ENCODE peak calls at places on chromosomes 13 and 19, in eight cellular contexts. One of them, this sample, is unnamed.

GRCh38 chr19:50896591-50897190 is 14.5 kb downstream of the KLK4 start:
- DNase-seq in heart right ventricle: no peak
- DNase-seq in mesothelial cell of epicardium: no peak
- DNase-seq in neural progenitor cell: no peak
- DNase-seq in omental fat pad: no peak
- DNase-seq in gastrocnemius medialis: no peak
- DNase-seq in endodermal cell: no peak
- DNase-seq in stomach: no peak
- DNase-seq in this sample: no peak

GRCh38 chr19:38213911-38214625 is 10.0 kb downstream of the DPF1 start:
- DNase-seq in heart right ventricle: no peak
- DNase-seq in mesothelial cell of epicardium: no peak
- DNase-seq in neural progenitor cell: peak; percentile 52
- DNase-seq in omental fat pad: no peak
- DNase-seq in gastrocnemius medialis: no peak
- DNase-seq in endodermal cell: no peak
- DNase-seq in stomach: no peak
- DNase-seq in this sample: no peak

GRCh38 chr19:12772323-12772722 is 3.0 kb downstream of the HOOK2 start:
- DNase-seq in heart right ventricle: peak; percentile 71
- DNase-seq in mesothelial cell of epicardium: no peak
- DNase-seq in neural progenitor cell: no peak
- DNase-seq in omental fat pad: no peak
- DNase-seq in gastrocnemius medialis: peak; percentile 82
- DNase-seq in endodermal cell: no peak
- DNase-seq in stomach: no peak
- DNase-seq in this sample: no peak

GRCh38 chr19:33441828-33442227 is 68.3 kb downstream of the CEBPG start:
- DNase-seq in heart right ventricle: no peak
- DNase-seq in mesothelial cell of epicardium: no peak
- DNase-seq in neural progenitor cell: no peak
- DNase-seq in omental fat pad: no peak
- DNase-seq in gastrocnemius medialis: no peak
- DNase-seq in endodermal cell: no peak
- DNase-seq in stomach: no peak
- DNase-seq in this sample: no peak

GRCh38 chr13:71625183-71625582 is 241.8 kb downstream of the DACH1 start:
- DNase-seq in heart right ventricle: no peak
- DNase-seq in mesothelial cell of epicardium: no peak
- DNase-seq in neural progenitor cell: no peak
- DNase-seq in omental fat pad: no peak
- DNase-seq in gastrocnemius medialis: no peak
- DNase-seq in endodermal cell: no peak
- DNase-seq in stomach: no peak
- DNase-seq in this sample: no peak

GRCh38 chr13:47119568-47120080 is 222.8 kb upstream of the HTR2A start:
- DNase-seq in heart right ventricle: no peak
- DNase-seq in mesothelial cell of epicardium: no peak
- DNase-seq in neural progenitor cell: no peak
- DNase-seq in omental fat pad: no peak
- DNase-seq in gastrocnemius medialis: no peak
- DNase-seq in endodermal cell: no peak
- DNase-seq in stomach: no peak
- DNase-seq in this sample: no peak

GRCh38 chr13:45847554-45848224 is 3.9 kb downstream of the SIAH3 start:
- DNase-seq in heart right ventricle: no peak
- DNase-seq in mesothelial cell of epicardium: no peak
- DNase-seq in neural progenitor cell: no peak
- DNase-seq in omental fat pad: no peak
- DNase-seq in gastrocnemius medialis: no peak
- DNase-seq in endodermal cell: peak; percentile 63
- DNase-seq in stomach: peak; percentile 26
- DNase-seq in this sample: no peak

GRCh38 chr13:67221630-67222226 is 8.4 kb downstream of the PCDH9 start:
- DNase-seq in heart right ventricle: no peak
- DNase-seq in mesothelial cell of epicardium: no peak
- DNase-seq in neural progenitor cell: no peak
- DNase-seq in omental fat pad: no peak
- DNase-seq in gastrocnemius medialis: no peak
- DNase-seq in endodermal cell: no peak
- DNase-seq in stomach: no peak
- DNase-seq in this sample: no peak

GRCh38 chr19:679418-680286 is 3.5 kb downstream of the FSTL3 start:
- DNase-seq in heart right ventricle: peak; percentile 65
- DNase-seq in mesothelial cell of epicardium: peak; percentile 69
- DNase-seq in neural progenitor cell: peak; percentile 76
- DNase-seq in omental fat pad: no peak
- DNase-seq in gastrocnemius medialis: no peak
- DNase-seq in endodermal cell: peak; percentile 79
- DNase-seq in stomach: peak; percentile 57
- DNase-seq in this sample: peak; percentile 38

GRCh38 chr19:681638-682037 is 5.4 kb downstream of the FSTL3 start:
- DNase-seq in heart right ventricle: no peak
- DNase-seq in mesothelial cell of epicardium: no peak
- DNase-seq in neural progenitor cell: no peak
- DNase-seq in omental fat pad: no peak
- DNase-seq in gastrocnemius medialis: no peak
- DNase-seq in endodermal cell: no peak
- DNase-seq in stomach: no peak
- DNase-seq in this sample: no peak

GRCh38 chr19:681029-681626 is 4.9 kb downstream of the FSTL3 start:
- DNase-seq in heart right ventricle: peak; percentile 90
- DNase-seq in mesothelial cell of epicardium: no peak
- DNase-seq in neural progenitor cell: peak; percentile 94
- DNase-seq in omental fat pad: no peak
- DNase-seq in gastrocnemius medialis: no peak
- DNase-seq in endodermal cell: no peak
- DNase-seq in stomach: peak; percentile 90
- DNase-seq in this sample: no peak

GRCh38 chr19:678791-679388 is 2.7 kb downstream of the FSTL3 start:
- DNase-seq in heart right ventricle: no peak
- DNase-seq in mesothelial cell of epicardium: no peak
- DNase-seq in neural progenitor cell: no peak
- DNase-seq in omental fat pad: no peak
- DNase-seq in gastrocnemius medialis: no peak
- DNase-seq in endodermal cell: no peak
- DNase-seq in stomach: no peak
- DNase-seq in this sample: no peak

DNA sequence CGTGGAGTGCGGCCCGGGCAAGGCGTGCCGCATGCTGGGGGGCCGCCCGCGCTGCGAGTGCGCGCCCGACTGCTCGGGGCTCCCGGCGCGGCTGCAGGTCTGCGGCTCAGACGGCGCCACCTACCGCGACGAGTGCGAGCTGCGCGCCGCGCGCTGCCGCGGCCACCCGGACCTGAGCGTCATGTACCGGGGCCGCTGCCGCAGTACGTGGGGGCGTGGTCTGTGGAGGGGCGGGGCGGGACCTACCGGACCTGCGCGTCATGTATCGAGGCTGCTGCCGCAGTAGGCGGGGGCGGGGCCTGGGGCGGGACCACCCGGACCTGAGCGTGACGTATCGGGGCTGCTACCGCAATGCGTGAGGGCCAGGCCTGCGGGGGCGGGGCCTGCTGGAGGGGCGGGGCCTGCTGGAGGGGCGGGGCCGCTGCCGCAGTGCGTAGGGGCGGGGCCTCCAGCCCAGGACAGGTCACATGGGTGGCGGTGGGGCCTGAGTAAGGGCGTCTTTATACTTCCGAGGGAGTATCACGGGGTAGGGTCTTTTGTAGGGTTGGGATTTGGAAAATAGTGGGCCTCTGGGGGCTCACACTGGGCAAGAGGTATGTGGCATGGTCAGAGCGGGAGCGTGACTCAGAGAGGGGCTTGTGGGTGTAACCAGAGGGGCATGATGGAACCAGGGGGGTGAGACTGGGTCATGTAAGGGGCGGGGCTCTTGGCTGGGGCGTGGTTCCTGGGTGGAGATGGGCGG is 4.3 kb downstream of the FSTL3 start:
- DNase-seq in heart right ventricle: peak; percentile 99
- DNase-seq in mesothelial cell of epicardium: peak; percentile 99
- DNase-seq in neural progenitor cell: peak; percentile 99
- DNase-seq in omental fat pad: peak; percentile 99
- DNase-seq in gastrocnemius medialis: peak; percentile 100
- DNase-seq in endodermal cell: peak; percentile 100
- DNase-seq in stomach: peak; percentile 100
- DNase-seq in this sample: peak; percentile 97
- TF ChIP-seq CTCF in heart right ventricle: peak; percentile 43
- TF ChIP-seq CTCF in mesothelial cell of epicardium: no peak
- TF ChIP-seq CTCF in neural progenitor cell: peak; percentile 55
- TF ChIP-seq CTCF in omental fat pad: no peak
- TF ChIP-seq CTCF in gastrocnemius medialis: peak; percentile 61
- TF ChIP-seq CTCF in endodermal cell: peak; percentile 63
- TF ChIP-seq CTCF in stomach: no peak
- TF ChIP-seq CTCF in this sample: peak; percentile 57

GRCh38 chr19:10134040-10134439 is 14.3 kb upstream of the EIF3G start:
- DNase-seq in heart right ventricle: no peak
- DNase-seq in mesothelial cell of epicardium: no peak
- DNase-seq in neural progenitor cell: no peak
- DNase-seq in omental fat pad: no peak
- DNase-seq in gastrocnemius medialis: no peak
- DNase-seq in endodermal cell: no peak
- DNase-seq in stomach: no peak
- DNase-seq in this sample: no peak

GRCh38 chr19:10137751-10138682 is 18.3 kb upstream of the EIF3G start:
- DNase-seq in heart right ventricle: no peak
- DNase-seq in mesothelial cell of epicardium: no peak
- DNase-seq in neural progenitor cell: no peak
- DNase-seq in omental fat pad: no peak
- DNase-seq in gastrocnemius medialis: no peak
- DNase-seq in endodermal cell: no peak
- DNase-seq in stomach: no peak
- DNase-seq in this sample: no peak

GRCh38 chr19:10136936-10137335 is 17.2 kb upstream of the EIF3G start:
- DNase-seq in heart right ventricle: no peak
- DNase-seq in mesothelial cell of epicardium: no peak
- DNase-seq in neural progenitor cell: no peak
- DNase-seq in omental fat pad: no peak
- DNase-seq in gastrocnemius medialis: no peak
- DNase-seq in endodermal cell: no peak
- DNase-seq in stomach: no peak
- DNase-seq in this sample: no peak

GRCh38 chr19:10132848-10133350 is 13.2 kb upstream of the EIF3G start:
- DNase-seq in heart right ventricle: no peak
- DNase-seq in mesothelial cell of epicardium: no peak
- DNase-seq in neural progenitor cell: no peak
- DNase-seq in omental fat pad: no peak
- DNase-seq in gastrocnemius medialis: no peak
- DNase-seq in endodermal cell: no peak
- DNase-seq in stomach: no peak
- DNase-seq in this sample: no peak

DNA sequence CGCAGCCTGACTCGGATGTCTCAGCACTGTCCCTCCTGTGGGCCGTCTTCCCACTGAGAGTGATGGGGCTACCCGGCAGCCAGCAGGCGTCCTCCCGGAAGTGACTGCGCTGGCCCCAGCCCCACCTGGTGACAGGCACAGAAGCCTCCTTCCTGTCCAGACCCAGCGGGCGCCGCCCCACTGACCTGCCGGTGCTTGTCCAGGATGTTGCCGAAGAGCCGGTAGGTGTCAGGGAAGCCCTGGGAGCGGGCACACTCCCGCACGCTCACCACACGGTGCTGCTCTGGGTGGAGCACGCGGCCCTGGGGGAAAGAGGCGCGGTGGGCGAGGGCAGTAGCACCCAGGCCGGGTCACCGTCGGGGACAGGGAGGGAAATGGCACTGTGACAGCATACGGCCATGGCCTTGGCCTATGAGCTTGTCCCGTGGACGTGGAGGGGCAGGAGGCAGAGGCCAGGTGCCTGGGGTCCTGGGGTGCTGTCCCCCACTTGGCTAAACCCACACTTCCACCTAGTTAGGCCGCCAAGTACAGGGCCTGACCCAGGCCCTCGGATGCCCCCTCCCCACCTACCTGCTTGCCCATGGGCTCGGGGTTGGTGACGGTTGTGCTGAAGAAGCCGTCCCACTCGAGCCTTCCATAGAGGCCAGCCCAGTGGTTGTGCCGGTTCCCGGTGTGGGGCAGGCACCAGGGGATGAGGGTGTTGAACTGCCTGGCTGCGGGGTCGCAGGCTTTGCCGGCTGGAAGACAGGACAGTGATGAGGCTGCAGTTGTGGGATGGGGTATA is 16.0 kb upstream of the EIF3G start:
- DNase-seq in heart right ventricle: no peak
- DNase-seq in mesothelial cell of epicardium: no peak
- DNase-seq in neural progenitor cell: no peak
- DNase-seq in omental fat pad: no peak
- DNase-seq in gastrocnemius medialis: no peak
- DNase-seq in endodermal cell: no peak
- DNase-seq in stomach: no peak
- DNase-seq in this sample: no peak
- TF ChIP-seq CTCF in heart right ventricle: no peak
- TF ChIP-seq CTCF in mesothelial cell of epicardium: no peak
- TF ChIP-seq CTCF in neural progenitor cell: no peak
- TF ChIP-seq CTCF in omental fat pad: no peak
- TF ChIP-seq CTCF in gastrocnemius medialis: no peak
- TF ChIP-seq CTCF in endodermal cell: no peak
- TF ChIP-seq CTCF in stomach: no peak
- TF ChIP-seq CTCF in this sample: no peak

GRCh38 chr13:106650690-106651205 is 82.8 kb upstream of the ARGLU1 start:
- DNase-seq in heart right ventricle: no peak
- DNase-seq in mesothelial cell of epicardium: no peak
- DNase-seq in neural progenitor cell: no peak
- DNase-seq in omental fat pad: no peak
- DNase-seq in gastrocnemius medialis: no peak
- DNase-seq in endodermal cell: no peak
- DNase-seq in stomach: no peak
- DNase-seq in this sample: no peak

GRCh38 chr13:106651442-106651841 is 83.5 kb upstream of the ARGLU1 start:
- DNase-seq in heart right ventricle: no peak
- DNase-seq in mesothelial cell of epicardium: no peak
- DNase-seq in neural progenitor cell: no peak
- DNase-seq in omental fat pad: no peak
- DNase-seq in gastrocnemius medialis: no peak
- DNase-seq in endodermal cell: no peak
- DNase-seq in stomach: no peak
- DNase-seq in this sample: no peak

DNA sequence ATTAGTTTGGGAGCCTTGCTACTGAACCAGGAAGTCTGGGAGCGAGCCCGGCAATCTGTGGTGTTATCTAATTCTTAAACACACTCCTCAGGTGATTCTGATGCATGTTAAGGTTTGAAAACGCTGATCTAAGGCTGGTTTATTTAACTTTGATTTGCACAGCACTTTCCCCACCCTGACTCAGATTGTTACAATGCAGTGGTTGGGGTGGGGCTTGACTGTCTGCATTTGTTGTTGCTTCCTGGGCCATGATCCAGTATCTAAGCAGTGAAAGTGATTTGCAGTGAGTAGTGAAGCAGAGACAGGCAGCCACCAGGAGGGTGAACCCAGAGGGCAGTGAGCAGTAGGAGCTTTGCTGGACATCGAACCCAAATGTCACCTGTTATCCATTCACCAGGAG is 81.6 kb upstream of the ARGLU1 start:
- DNase-seq in heart right ventricle: no peak
- DNase-seq in mesothelial cell of epicardium: no peak
- DNase-seq in neural progenitor cell: no peak
- DNase-seq in omental fat pad: no peak
- DNase-seq in gastrocnemius medialis: no peak
- DNase-seq in endodermal cell: no peak
- DNase-seq in stomach: peak; percentile 72
- DNase-seq in this sample: no peak
- TF ChIP-seq CTCF in heart right ventricle: no peak
- TF ChIP-seq CTCF in mesothelial cell of epicardium: no peak
- TF ChIP-seq CTCF in neural progenitor cell: no peak
- TF ChIP-seq CTCF in omental fat pad: no peak
- TF ChIP-seq CTCF in gastrocnemius medialis: no peak
- TF ChIP-seq CTCF in endodermal cell: no peak
- TF ChIP-seq CTCF in stomach: no peak
- TF ChIP-seq CTCF in this sample: no peak

DNA sequence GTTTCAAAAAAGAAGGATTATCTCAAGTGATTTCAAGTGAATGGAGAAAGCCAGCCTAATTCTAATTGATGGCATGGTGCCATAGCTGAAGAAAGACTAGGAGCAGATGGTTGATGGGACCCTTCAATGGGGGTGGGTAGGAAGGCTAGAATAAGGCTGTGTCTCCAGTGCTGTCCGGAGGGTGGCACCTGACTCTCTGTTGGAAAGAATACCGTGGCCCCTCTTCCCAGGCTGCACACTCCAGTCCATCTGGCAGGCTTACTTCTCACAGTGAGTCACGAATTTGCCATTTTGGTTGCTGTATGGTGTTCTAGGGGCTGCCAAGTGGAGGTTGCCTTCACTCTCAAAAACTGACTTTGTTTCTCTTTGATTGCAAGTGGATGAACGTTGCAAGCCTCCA is 51.0 kb upstream of the GPR12 start:
- DNase-seq in heart right ventricle: no peak
- DNase-seq in mesothelial cell of epicardium: no peak
- DNase-seq in neural progenitor cell: no peak
- DNase-seq in omental fat pad: no peak
- DNase-seq in gastrocnemius medialis: no peak
- DNase-seq in endodermal cell: no peak
- DNase-seq in stomach: no peak
- DNase-seq in this sample: no peak
- TF ChIP-seq CTCF in heart right ventricle: no peak
- TF ChIP-seq CTCF in mesothelial cell of epicardium: no peak
- TF ChIP-seq CTCF in neural progenitor cell: no peak
- TF ChIP-seq CTCF in omental fat pad: no peak
- TF ChIP-seq CTCF in gastrocnemius medialis: no peak
- TF ChIP-seq CTCF in endodermal cell: no peak
- TF ChIP-seq CTCF in stomach: no peak
- TF ChIP-seq CTCF in this sample: no peak

This sample was measured in neural crest cell.